ENCODE peak calls at places on chromosomes 4 and X, in seven cellular contexts. R is H1, U is K562, H is SK-N-SH, L is HCT116, D is HepG2, Z is GM12878. M is an unnamed sample.

GRCh38 chrX:11419102-11419501 is 125.9 kb downstream of the AMELX start:
- DNase-seq in R (no peak), U (peak), H (no peak), L (no peak), D (no peak), Z (no peak), M (no peak)

GRCh38 chr4:6595897-6596537 is 21.0 kb downstream of the MAN2B2 start:
- DNase-seq in R (peak), U (peak), H (no peak), L (peak), D (no peak), Z (no peak), M (peak)

GRCh38 chr4:26039950-26040349 is 125.9 kb downstream of the SMIM20 start:
- DNase-seq in R (no peak), U (no peak), H (no peak), L (no peak), D (no peak), Z (no peak), M (no peak)

GRCh38 chr4:132642196-132642817 is 506.8 kb upstream of the PCDH10 start:
- DNase-seq in R (peak), U (peak), H (peak), L (peak), D (peak), Z (peak), M (peak)

GRCh38 chr4:55124337-55125076 is 888 bp downstream of the KDR start:
- DNase-seq in R (peak), U (no peak), H (no peak), L (no peak), D (no peak), Z (no peak), M (no peak)

GRCh38 chr4:186240848-186241491 is 13.7 kb downstream of the KLKB1 start:
- DNase-seq in R (no peak), U (no peak), H (no peak), L (no peak), D (no peak), Z (no peak), M (no peak)

GRCh38 chr4:148674891-148675290 is 232.7 kb upstream of the NR3C2 start:
- DNase-seq in R (no peak), U (no peak), H (no peak), L (no peak), D (no peak), Z (no peak), M (no peak)

GRCh38 chr4:123399638-123400358 is 3.2 kb downstream of the SPRY1 start:
- DNase-seq in R (no peak), U (no peak), H (no peak), L (no peak), D (no peak), Z (no peak), M (peak)

GRCh38 chr4:114277690-114278089 is 298.2 kb upstream of the ARSJ start:
- DNase-seq in R (no peak), U (no peak), H (no peak), L (no peak), D (no peak), Z (no peak), M (no peak)

GRCh38 chrX:139508099-139508498 is 22.4 kb upstream of the F9 start:
- DNase-seq in R (no peak), U (no peak), H (no peak), L (no peak), D (no peak), Z (no peak), M (no peak)

GRCh38 chr4:26141916-26142638 is 178.7 kb upstream of the RBPJ start:
- DNase-seq in R (no peak), U (no peak), H (no peak), L (no peak), D (no peak), Z (no peak), M (no peak)

GRCh38 chr4:15144249-15144966 is 142.1 kb downstream of the CPEB2 start:
- DNase-seq in R (no peak), U (no peak), H (no peak), L (no peak), D (no peak), Z (no peak), M (peak)

GRCh38 chr4:157838366-157838765 is 334.5 kb downstream of the GASK1B start:
- DNase-seq in R (no peak), U (no peak), H (no peak), L (no peak), D (no peak), Z (no peak), M (no peak)

GRCh38 chr4:78332974-78333373 is 218.6 kb upstream of the ANXA3 start:
- DNase-seq in R (no peak), U (no peak), H (no peak), L (no peak), D (no peak), Z (no peak), M (no peak)

GRCh38 chr4:186757696-186758330 is 34.2 kb upstream of the FAT1 start:
- DNase-seq in R (no peak), U (no peak), H (no peak), L (no peak), D (no peak), Z (no peak), M (no peak)

GRCh38 chr4:72496119-72496518 is 72.9 kb downstream of the ADAMTS3 start:
- DNase-seq in R (no peak), U (no peak), H (no peak), L (no peak), D (no peak), Z (no peak), M (no peak)

GRCh38 chr4:2745981-2746806 is 9.9 kb downstream of the TNIP2 start:
- DNase-seq in R (no peak), U (peak), H (no peak), L (no peak), D (no peak), Z (peak), M (no peak)

GRCh38 chr4:1079711-1080265 is 33.6 kb downstream of the RNF212 start:
- DNase-seq in R (no peak), U (no peak), H (no peak), L (no peak), D (no peak), Z (no peak), M (no peak)

GRCh38 chrX:123835661-123836371 is 24.0 kb upstream of the XIAP start:
- DNase-seq in R (no peak), U (no peak), H (no peak), L (peak), D (no peak), Z (no peak), M (no peak)

GRCh38 chr4:155972098-155972497 is 18.4 kb upstream of the CTSO start:
- DNase-seq in R (no peak), U (peak), H (no peak), L (peak), D (no peak), Z (peak), M (peak)

GRCh38 chr4:86498560-86499166 is 95.5 kb upstream of the PTPN13 start:
- DNase-seq in R (no peak), U (peak), H (peak), L (peak), D (peak), Z (no peak), M (peak)

GRCh38 chrX:71941771-71942170 is 31.1 kb downstream of the NHSL2 start:
- DNase-seq in R (no peak), U (no peak), H (no peak), L (no peak), D (no peak), Z (no peak), M (no peak)

GRCh38 chrX:66717926-66718325 is 79.0 kb upstream of the EDA2R start:
- DNase-seq in R (no peak), U (no peak), H (no peak), L (no peak), D (no peak), Z (no peak), M (no peak)

GRCh38 chr4:41077628-41078027 is 136.7 kb downstream of the APBB2 start:
- DNase-seq in R (no peak), U (no peak), H (no peak), L (no peak), D (peak), Z (no peak), M (peak)

GRCh38 chr4:54155936-54156335 is 56.0 kb downstream of the GSX2 start:
- DNase-seq in R (no peak), U (no peak), H (no peak), L (no peak), D (no peak), Z (no peak), M (no peak)

GRCh38 chr4:70236125-70236524 is 6.3 kb upstream of the CSN3 start:
- DNase-seq in R (no peak), U (no peak), H (no peak), L (no peak), D (no peak), Z (no peak), M (no peak)

DNA sequence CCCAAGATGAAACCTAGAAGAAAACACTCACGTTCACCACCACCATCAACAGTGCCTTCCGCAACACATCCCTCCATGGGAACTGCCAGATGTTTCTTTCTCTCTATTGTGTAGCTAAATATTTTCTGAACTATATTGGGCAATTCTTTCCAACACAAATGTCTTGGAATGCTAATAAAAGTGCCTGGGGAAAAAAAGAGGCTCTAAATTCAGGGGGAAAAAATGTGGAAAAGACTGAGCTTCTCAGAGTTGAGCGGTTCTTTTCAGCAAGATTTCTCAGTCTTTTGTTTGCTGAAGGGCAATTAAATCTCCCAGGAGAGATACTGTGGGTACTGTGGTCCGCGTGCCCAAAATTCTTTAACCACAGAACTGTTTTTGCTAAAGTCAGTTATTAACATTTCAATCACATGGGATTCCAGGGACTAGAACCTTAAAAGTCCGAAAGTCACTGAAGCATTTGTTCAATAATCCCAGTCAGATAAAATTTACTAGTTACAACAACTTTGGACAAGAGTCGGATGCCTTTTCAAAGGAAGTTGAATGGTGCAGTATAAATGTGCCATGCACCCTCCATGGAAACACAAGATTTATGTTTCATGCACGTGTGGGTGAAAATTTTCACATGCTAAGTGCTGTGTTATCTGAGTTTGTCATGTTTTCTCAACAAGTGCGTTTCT is 52.0 kb upstream of the DHRSX start:
- DNase-seq in R (no peak), U (no peak), H (no peak), L (no peak), D (peak), Z (no peak), M (no peak)
- TF ChIP-seq JUND in R (no peak), U (no peak), H (no peak), L (no peak), D (no peak), Z (no peak), M (no peak)

DNA sequence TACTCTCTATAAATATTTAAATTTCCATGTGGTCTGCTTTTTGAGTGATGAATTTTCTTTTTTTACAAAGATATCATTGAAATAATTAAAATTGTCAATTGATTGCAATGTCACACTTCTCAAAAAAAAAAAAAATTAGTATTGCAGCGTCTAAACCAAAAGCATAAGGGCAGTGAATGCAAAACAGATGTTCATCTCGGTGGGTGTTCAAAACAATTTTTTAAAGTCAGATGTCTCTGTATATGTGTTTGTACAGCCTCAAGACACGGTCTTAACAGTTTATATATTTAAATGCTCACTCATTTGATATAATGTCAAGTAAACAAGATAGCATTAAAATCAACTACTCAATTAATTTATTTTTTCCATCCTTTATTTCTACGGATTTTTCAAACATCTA is 52.3 kb downstream of the PALLD start:
- DNase-seq in R (no peak), U (no peak), H (no peak), L (no peak), D (no peak), Z (no peak), M (no peak)
- TF ChIP-seq JUND in R (no peak), U (no peak), H (no peak), L (no peak), D (no peak), Z (no peak), M (no peak)

GRCh38 chr4:163697121-163697520 is 202.6 kb downstream of the TMA16 start:
- DNase-seq in R (no peak), U (no peak), H (no peak), L (no peak), D (no peak), Z (no peak), M (no peak)

GRCh38 chr4:163707873-163708272 is 213.4 kb downstream of the TMA16 start:
- DNase-seq in R (no peak), U (no peak), H (no peak), L (no peak), D (no peak), Z (no peak), M (no peak)

GRCh38 chr4:163701915-163702314 is 207.4 kb downstream of the TMA16 start:
- DNase-seq in R (no peak), U (no peak), H (no peak), L (no peak), D (no peak), Z (peak), M (peak)

DNA sequence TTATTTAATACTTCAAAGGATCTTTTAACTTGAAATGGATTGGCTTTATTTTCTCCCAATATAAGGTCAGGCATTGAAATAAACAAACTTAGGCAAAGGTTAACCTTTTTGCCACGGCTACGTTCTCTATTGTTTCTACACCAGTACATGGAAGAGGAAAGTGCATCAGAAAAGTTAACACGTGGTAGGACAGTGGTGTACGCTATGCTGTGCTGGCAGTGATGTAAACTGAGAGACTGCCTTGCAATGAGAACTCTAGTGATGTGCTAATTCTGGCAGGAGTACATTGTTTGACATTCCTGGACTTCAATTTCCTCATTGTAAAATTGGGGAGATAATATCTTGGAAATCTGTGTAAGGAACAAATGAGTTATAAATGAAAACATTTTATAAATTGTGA is 208.2 kb downstream of the TMA16 start:
- DNase-seq in R (no peak), U (no peak), H (no peak), L (no peak), D (no peak), Z (no peak), M (no peak)
- TF ChIP-seq JUND in R (no peak), U (no peak), H (no peak), L (no peak), D (no peak), Z (no peak), M (no peak)

DNA sequence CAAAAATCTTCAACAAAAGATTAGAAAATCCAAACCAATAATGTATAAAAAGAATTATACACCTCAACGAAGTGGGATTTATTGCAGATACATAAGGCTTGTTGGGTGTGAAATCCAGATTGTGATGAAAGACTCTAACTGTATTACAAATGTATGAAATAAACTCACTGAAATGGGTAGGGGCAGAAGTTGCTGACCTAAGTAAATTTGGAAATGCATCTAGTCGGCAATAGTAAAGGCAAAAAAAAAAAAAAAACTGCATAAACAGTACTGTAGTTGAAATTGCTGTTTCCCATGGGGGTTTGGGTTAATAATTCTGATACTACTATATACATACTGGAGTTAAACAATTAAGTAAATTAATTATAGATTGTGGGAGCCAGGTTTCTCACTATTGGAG is 130.7 kb upstream of the MAGEB18 start:
- DNase-seq in R (no peak), U (no peak), H (no peak), L (no peak), D (no peak), Z (no peak), M (no peak)
- TF ChIP-seq JUND in R (no peak), U (no peak), H (no peak), L (no peak), D (no peak), Z (no peak), M (no peak)